ENCODE peak calls at places on chromosomes 5 and 9, in six cellular contexts. One of them, this sample, is unnamed.

GRCh38 chr5:149857499-149857898 is 87.1 kb downstream of the PDE6A start:
- DNase-seq in hepatocyte: peak
- DNase-seq in stimulated activated CD4-positive, alpha-beta T cell treated with anti-CD3 and anti-CD28 coated beads, Interleukin-1b, Interleukin-23, amount 100 ng/mL, for 4 hours: no peak
- DNase-seq in bronchial epithelial cell: peak
- DNase-seq in A549: peak
- DNase-seq in upper lobe of right lung: peak
- DNase-seq in this sample: peak

GRCh38 chr9:69085523-69086283 is 50.2 kb downstream of the FXN start:
- DNase-seq in hepatocyte: peak
- DNase-seq in upper lobe of right lung: no peak
- DNase-seq in bronchial epithelial cell: no peak
- DNase-seq in A549: no peak
- DNase-seq in stimulated activated CD4-positive, alpha-beta T cell treated with anti-CD3 and anti-CD28 coated beads, Interleukin-1b, Interleukin-23, amount 100 ng/mL, for 4 hours: no peak
- DNase-seq in this sample: no peak

GRCh38 chr5:34487202-34487879 is 168.8 kb upstream of the RAI14 start:
- DNase-seq in bronchial epithelial cell: peak
- DNase-seq in upper lobe of right lung: no peak
- DNase-seq in stimulated activated CD4-positive, alpha-beta T cell treated with anti-CD3 and anti-CD28 coated beads, Interleukin-1b, Interleukin-23, amount 100 ng/mL, for 4 hours: no peak
- DNase-seq in A549: peak
- DNase-seq in hepatocyte: peak
- DNase-seq in this sample: no peak

GRCh38 chr9:124259273-124260078 is 1.7 kb downstream of the NEK6 start:
- DNase-seq in upper lobe of right lung: peak
- DNase-seq in bronchial epithelial cell: peak
- DNase-seq in A549: peak
- DNase-seq in stimulated activated CD4-positive, alpha-beta T cell treated with anti-CD3 and anti-CD28 coated beads, Interleukin-1b, Interleukin-23, amount 100 ng/mL, for 4 hours: no peak
- DNase-seq in hepatocyte: peak
- DNase-seq in this sample: peak

GRCh38 chr5:177427211-177427822 is 841 bp downstream of the GRK6 start:
- DNase-seq in upper lobe of right lung: no peak
- DNase-seq in stimulated activated CD4-positive, alpha-beta T cell treated with anti-CD3 and anti-CD28 coated beads, Interleukin-1b, Interleukin-23, amount 100 ng/mL, for 4 hours: no peak
- DNase-seq in bronchial epithelial cell: no peak
- DNase-seq in hepatocyte: no peak
- DNase-seq in A549: no peak
- DNase-seq in this sample: no peak

GRCh38 chr5:172503925-172504730 is 49.8 kb upstream of the SH3PXD2B start:
- DNase-seq in stimulated activated CD4-positive, alpha-beta T cell treated with anti-CD3 and anti-CD28 coated beads, Interleukin-1b, Interleukin-23, amount 100 ng/mL, for 4 hours: no peak
- DNase-seq in bronchial epithelial cell: no peak
- DNase-seq in upper lobe of right lung: peak
- DNase-seq in A549: no peak
- DNase-seq in hepatocyte: no peak
- DNase-seq in this sample: no peak

GRCh38 chr5:963673-964531 is 44.7 kb upstream of the NKD2 start:
- DNase-seq in stimulated activated CD4-positive, alpha-beta T cell treated with anti-CD3 and anti-CD28 coated beads, Interleukin-1b, Interleukin-23, amount 100 ng/mL, for 4 hours: no peak
- DNase-seq in upper lobe of right lung: no peak
- DNase-seq in hepatocyte: peak
- DNase-seq in bronchial epithelial cell: no peak
- DNase-seq in A549: no peak
- DNase-seq in this sample: no peak

GRCh38 chr5:149405550-149406202 is 26.6 kb upstream of the IL17B start:
- DNase-seq in upper lobe of right lung: no peak
- DNase-seq in hepatocyte: no peak
- DNase-seq in A549: no peak
- DNase-seq in bronchial epithelial cell: no peak
- DNase-seq in stimulated activated CD4-positive, alpha-beta T cell treated with anti-CD3 and anti-CD28 coated beads, Interleukin-1b, Interleukin-23, amount 100 ng/mL, for 4 hours: no peak
- DNase-seq in this sample: no peak

GRCh38 chr9:128048663-128049062 is 18.5 kb downstream of the NAIF1 start:
- DNase-seq in stimulated activated CD4-positive, alpha-beta T cell treated with anti-CD3 and anti-CD28 coated beads, Interleukin-1b, Interleukin-23, amount 100 ng/mL, for 4 hours: no peak
- DNase-seq in bronchial epithelial cell: no peak
- DNase-seq in upper lobe of right lung: no peak
- DNase-seq in A549: no peak
- DNase-seq in hepatocyte: no peak
- DNase-seq in this sample: no peak

This sample was measured in hypothalamus.